ENCODE peak calls at places on chromosomes 4 and X, in eight cellular contexts. One of them, this sample, is unnamed.

GRCh38 chrX:72620550-72621145 is 48.0 kb upstream of the HDAC8 start:
- DNase-seq in left ventricle myocardium inferior: peak; percentile 14
- DNase-seq in fibroblast of lung: peak; percentile 91
- DNase-seq in vagina: no peak
- DNase-seq in PC-3: peak; percentile 96
- DNase-seq in PC-9: peak; percentile 63
- DNase-seq in mammary epithelial cell: peak; percentile 77
- DNase-seq in effector memory CD4-positive, alpha-beta T cell: no peak
- DNase-seq in this sample: no peak

GRCh38 chrX:96407501-96407900 is 277.1 kb upstream of the DIAPH2 start:
- DNase-seq in PC-9: peak; percentile 9
- DNase-seq in vagina: no peak
- DNase-seq in effector memory CD4-positive, alpha-beta T cell: no peak
- DNase-seq in left ventricle myocardium inferior: no peak
- DNase-seq in PC-3: peak; percentile 86
- DNase-seq in mammary epithelial cell: no peak
- DNase-seq in fibroblast of lung: peak; percentile 85
- DNase-seq in this sample: no peak

GRCh38 chrX:24768556-24768955 is 74.8 kb downstream of the POLA1 start:
- DNase-seq in fibroblast of lung: no peak
- DNase-seq in vagina: no peak
- DNase-seq in left ventricle myocardium inferior: no peak
- DNase-seq in PC-9: no peak
- DNase-seq in effector memory CD4-positive, alpha-beta T cell: no peak
- DNase-seq in PC-3: no peak
- DNase-seq in mammary epithelial cell: no peak
- DNase-seq in this sample: no peak

GRCh38 chr4:25184056-25184455 is 23.8 kb upstream of the SEPSECS start:
- DNase-seq in PC-3: no peak
- DNase-seq in fibroblast of lung: no peak
- DNase-seq in mammary epithelial cell: no peak
- DNase-seq in left ventricle myocardium inferior: no peak
- DNase-seq in PC-9: no peak
- DNase-seq in vagina: no peak
- DNase-seq in effector memory CD4-positive, alpha-beta T cell: no peak
- DNase-seq in this sample: no peak

GRCh38 chrX:56429581-56429980 is 133.8 kb upstream of the UBQLN2 start:
- DNase-seq in PC-3: no peak
- DNase-seq in left ventricle myocardium inferior: no peak
- DNase-seq in PC-9: no peak
- DNase-seq in vagina: no peak
- DNase-seq in fibroblast of lung: no peak
- DNase-seq in effector memory CD4-positive, alpha-beta T cell: no peak
- DNase-seq in mammary epithelial cell: no peak
- DNase-seq in this sample: peak; percentile 17

GRCh38 chrX:153537526-153538295 is 20.3 kb downstream of the ATP2B3 start:
- DNase-seq in PC-3: no peak
- DNase-seq in vagina: no peak
- DNase-seq in mammary epithelial cell: no peak
- DNase-seq in effector memory CD4-positive, alpha-beta T cell: no peak
- DNase-seq in PC-9: no peak
- DNase-seq in left ventricle myocardium inferior: no peak
- DNase-seq in fibroblast of lung: no peak
- DNase-seq in this sample: no peak

GRCh38 chr4:68110441-68110840 is 19.2 kb downstream of the TMPRSS11F start:
- DNase-seq in PC-9: no peak
- DNase-seq in fibroblast of lung: no peak
- DNase-seq in PC-3: no peak
- DNase-seq in effector memory CD4-positive, alpha-beta T cell: no peak
- DNase-seq in mammary epithelial cell: no peak
- DNase-seq in left ventricle myocardium inferior: no peak
- DNase-seq in vagina: no peak
- DNase-seq in this sample: no peak

GRCh38 chr4:181548873-181549541 is 694.2 kb upstream of the TENM3 start:
- DNase-seq in effector memory CD4-positive, alpha-beta T cell: no peak
- DNase-seq in mammary epithelial cell: peak; percentile 79
- DNase-seq in left ventricle myocardium inferior: no peak
- DNase-seq in PC-3: peak; percentile 20
- DNase-seq in vagina: no peak
- DNase-seq in fibroblast of lung: peak; percentile 91
- DNase-seq in PC-9: no peak
- DNase-seq in this sample: no peak

GRCh38 chr4:140047781-140048180 is 106.2 kb downstream of the MAML3 start:
- DNase-seq in vagina: no peak
- DNase-seq in PC-3: no peak
- DNase-seq in fibroblast of lung: no peak
- DNase-seq in left ventricle myocardium inferior: no peak
- DNase-seq in mammary epithelial cell: no peak
- DNase-seq in effector memory CD4-positive, alpha-beta T cell: no peak
- DNase-seq in PC-9: no peak
- DNase-seq in this sample: no peak

GRCh38 chr4:61520688-61521160 is 320.6 kb downstream of the ADGRL3 start:
- DNase-seq in vagina: no peak
- DNase-seq in fibroblast of lung: peak; percentile 5
- DNase-seq in mammary epithelial cell: peak; percentile 56
- DNase-seq in effector memory CD4-positive, alpha-beta T cell: no peak
- DNase-seq in PC-3: peak; percentile 96
- DNase-seq in PC-9: peak; percentile 44
- DNase-seq in left ventricle myocardium inferior: no peak
- DNase-seq in this sample: no peak

GRCh38 chr4:8591626-8592365 is 769 bp upstream of the CPZ start:
- DNase-seq in PC-9: no peak
- DNase-seq in PC-3: no peak
- DNase-seq in effector memory CD4-positive, alpha-beta T cell: no peak
- DNase-seq in fibroblast of lung: no peak
- DNase-seq in vagina: no peak
- DNase-seq in mammary epithelial cell: no peak
- DNase-seq in left ventricle myocardium inferior: peak; percentile 11
- DNase-seq in this sample: no peak

GRCh38 chr4:57443308-57444243 is 333.4 kb upstream of the IGFBP7 start:
- DNase-seq in left ventricle myocardium inferior: peak; percentile 55
- DNase-seq in PC-3: no peak
- DNase-seq in effector memory CD4-positive, alpha-beta T cell: no peak
- DNase-seq in PC-9: no peak
- DNase-seq in vagina: no peak
- DNase-seq in fibroblast of lung: no peak
- DNase-seq in mammary epithelial cell: no peak
- DNase-seq in this sample: no peak

GRCh38 chrX:53223955-53224859 is 800 bp downstream of the KDM5C start:
- DNase-seq in mammary epithelial cell: peak; percentile 82
- DNase-seq in PC-3: peak; percentile 78
- DNase-seq in fibroblast of lung: peak; percentile 33
- DNase-seq in effector memory CD4-positive, alpha-beta T cell: no peak
- DNase-seq in vagina: no peak
- DNase-seq in left ventricle myocardium inferior: no peak
- DNase-seq in PC-9: no peak
- DNase-seq in this sample: peak; percentile 6

GRCh38 chrX:39667746-39668507 is 429.8 kb downstream of the BCOR start:
- DNase-seq in PC-3: no peak
- DNase-seq in vagina: no peak
- DNase-seq in mammary epithelial cell: no peak
- DNase-seq in effector memory CD4-positive, alpha-beta T cell: no peak
- DNase-seq in PC-9: no peak
- DNase-seq in left ventricle myocardium inferior: no peak
- DNase-seq in fibroblast of lung: no peak
- DNase-seq in this sample: no peak

GRCh38 chrX:74450803-74451449 is 29.6 kb downstream of the SLC16A2 start:
- DNase-seq in left ventricle myocardium inferior: no peak
- DNase-seq in mammary epithelial cell: peak; percentile 90
- DNase-seq in effector memory CD4-positive, alpha-beta T cell: no peak
- DNase-seq in PC-3: peak; percentile 89
- DNase-seq in vagina: no peak
- DNase-seq in fibroblast of lung: peak; percentile 89
- DNase-seq in PC-9: no peak
- DNase-seq in this sample: no peak

GRCh38 chr4:36244257-36245084 is at the start of gene ARAP2:
- DNase-seq in fibroblast of lung: peak; percentile 12
- DNase-seq in PC-3: peak; percentile 87
- DNase-seq in PC-9: peak; percentile 90
- DNase-seq in mammary epithelial cell: peak; percentile 77
- DNase-seq in vagina: no peak
- DNase-seq in effector memory CD4-positive, alpha-beta T cell: peak; percentile 78
- DNase-seq in left ventricle myocardium inferior: peak; percentile 33
- DNase-seq in this sample: peak; percentile 63

GRCh38 chr4:47383829-47384427 is 79.6 kb downstream of the COMMD8 start:
- DNase-seq in effector memory CD4-positive, alpha-beta T cell: no peak
- DNase-seq in PC-3: peak; percentile 40
- DNase-seq in mammary epithelial cell: peak; percentile 11
- DNase-seq in fibroblast of lung: peak; percentile 68
- DNase-seq in PC-9: no peak
- DNase-seq in vagina: no peak
- DNase-seq in left ventricle myocardium inferior: no peak
- DNase-seq in this sample: peak; percentile 19

GRCh38 chr4:151541438-151542071 is 132.6 kb downstream of the FHIP1A start:
- DNase-seq in fibroblast of lung: peak; percentile 67
- DNase-seq in vagina: no peak
- DNase-seq in left ventricle myocardium inferior: no peak
- DNase-seq in PC-3: peak; percentile 82
- DNase-seq in effector memory CD4-positive, alpha-beta T cell: no peak
- DNase-seq in PC-9: no peak
- DNase-seq in mammary epithelial cell: peak; percentile 98
- DNase-seq in this sample: no peak

DNA sequence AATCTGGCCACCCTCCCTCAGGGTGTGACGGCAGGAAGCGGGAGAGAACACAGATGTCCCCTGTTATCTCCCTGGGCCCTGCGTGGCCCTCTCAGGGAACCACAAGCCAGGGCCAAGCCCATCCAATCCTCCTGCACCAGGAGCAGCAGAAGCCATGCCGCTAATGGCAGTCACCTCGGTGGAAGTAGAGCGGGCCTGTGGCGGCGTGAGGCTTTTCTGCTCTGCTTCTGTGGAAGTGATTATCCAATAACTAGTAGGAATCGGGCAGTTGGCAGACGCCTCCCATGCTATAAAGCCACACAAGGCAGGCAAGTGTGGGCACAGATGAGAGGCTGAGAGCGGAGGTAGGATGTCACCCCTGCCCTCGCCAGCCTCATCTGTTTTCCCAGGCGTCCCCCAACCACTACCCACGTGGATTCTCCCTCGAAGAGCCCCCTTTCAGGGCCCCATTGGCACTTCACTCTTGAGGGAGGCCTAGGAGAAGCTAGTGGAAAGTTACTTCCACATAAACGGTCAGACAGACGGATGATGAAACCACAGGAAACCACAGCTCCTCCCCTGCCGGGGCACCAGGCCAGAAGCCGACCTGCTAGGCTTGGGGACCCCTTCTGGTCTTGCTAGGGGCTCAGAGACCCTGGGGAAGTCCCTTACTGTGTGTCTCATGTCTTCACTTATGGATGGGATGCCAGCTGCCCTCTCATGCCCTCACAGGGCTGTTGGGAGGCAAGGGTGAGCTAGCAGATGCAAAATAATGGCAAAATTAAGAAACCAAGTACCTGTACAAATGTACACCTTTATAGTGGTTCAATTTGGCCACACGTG is 18.8 kb upstream of the TMSB4X start:
- DNase-seq in PC-9: peak; percentile 37
- DNase-seq in effector memory CD4-positive, alpha-beta T cell: peak; percentile 64
- DNase-seq in fibroblast of lung: peak; percentile 81
- DNase-seq in PC-3: peak; percentile 62
- DNase-seq in vagina: no peak
- DNase-seq in left ventricle myocardium inferior: peak; percentile 59
- DNase-seq in mammary epithelial cell: peak; percentile 73
- DNase-seq in this sample: no peak
- H3K4me1 ChIP-seq in PC-9: peaks cover 29% of the 10 kb centered on the region
- H3K4me1 ChIP-seq in effector memory CD4-positive, alpha-beta T cell: peaks cover 56% of the 10 kb centered on the region
- H3K4me1 ChIP-seq in fibroblast of lung: peaks cover 5% of the 10 kb centered on the region
- H3K4me1 ChIP-seq in PC-3: peaks cover 19% of the 10 kb centered on the region
- H3K4me1 ChIP-seq in vagina: peaks cover 19% of the 10 kb centered on the region
- H3K4me1 ChIP-seq in left ventricle myocardium inferior: peaks cover 10% of the 10 kb centered on the region
- H3K4me1 ChIP-seq in mammary epithelial cell: peaks cover 22% of the 10 kb centered on the region
- H3K4me1 ChIP-seq in this sample: peaks cover 68% of the 10 kb centered on the region

DNA sequence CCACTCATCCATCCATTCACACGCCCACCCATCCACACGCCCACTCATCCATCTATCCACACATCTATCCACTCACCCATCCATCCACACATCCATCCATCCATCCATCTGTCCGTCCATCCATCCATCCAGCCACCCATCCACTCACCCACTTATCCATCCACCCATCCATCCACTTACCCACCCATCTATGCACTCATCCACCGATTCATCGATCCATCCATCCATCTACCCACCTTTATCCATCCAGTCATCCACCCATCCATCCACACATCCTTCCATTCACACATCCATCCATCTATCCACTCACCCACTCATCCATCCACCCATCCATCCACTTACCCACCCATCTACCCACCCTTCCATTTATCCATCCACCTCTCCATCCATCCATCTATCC is 28.3 kb downstream of the ASMTL start:
- DNase-seq in fibroblast of lung: no peak
- DNase-seq in vagina: no peak
- DNase-seq in mammary epithelial cell: no peak
- DNase-seq in PC-3: no peak
- DNase-seq in left ventricle myocardium inferior: no peak
- DNase-seq in effector memory CD4-positive, alpha-beta T cell: no peak
- DNase-seq in PC-9: no peak
- DNase-seq in this sample: no peak
- H3K36me3 ChIP-seq in fibroblast of lung: peaks cover 10% of the 10 kb centered on the region
- H3K36me3 ChIP-seq in vagina: peaks cover 2% of the 10 kb centered on the region
- H3K36me3 ChIP-seq in mammary epithelial cell: no peaks in the 10 kb centered on the region
- H3K36me3 ChIP-seq in PC-3: peaks cover 8% of the 10 kb centered on the region
- H3K36me3 ChIP-seq in left ventricle myocardium inferior: peaks cover 65% of the 10 kb centered on the region
- H3K36me3 ChIP-seq in effector memory CD4-positive, alpha-beta T cell: peaks cover 40% of the 10 kb centered on the region
- H3K36me3 ChIP-seq in PC-9: peaks cover 11% of the 10 kb centered on the region
- H3K36me3 ChIP-seq in this sample: peaks cover 20% of the 10 kb centered on the region

DNA sequence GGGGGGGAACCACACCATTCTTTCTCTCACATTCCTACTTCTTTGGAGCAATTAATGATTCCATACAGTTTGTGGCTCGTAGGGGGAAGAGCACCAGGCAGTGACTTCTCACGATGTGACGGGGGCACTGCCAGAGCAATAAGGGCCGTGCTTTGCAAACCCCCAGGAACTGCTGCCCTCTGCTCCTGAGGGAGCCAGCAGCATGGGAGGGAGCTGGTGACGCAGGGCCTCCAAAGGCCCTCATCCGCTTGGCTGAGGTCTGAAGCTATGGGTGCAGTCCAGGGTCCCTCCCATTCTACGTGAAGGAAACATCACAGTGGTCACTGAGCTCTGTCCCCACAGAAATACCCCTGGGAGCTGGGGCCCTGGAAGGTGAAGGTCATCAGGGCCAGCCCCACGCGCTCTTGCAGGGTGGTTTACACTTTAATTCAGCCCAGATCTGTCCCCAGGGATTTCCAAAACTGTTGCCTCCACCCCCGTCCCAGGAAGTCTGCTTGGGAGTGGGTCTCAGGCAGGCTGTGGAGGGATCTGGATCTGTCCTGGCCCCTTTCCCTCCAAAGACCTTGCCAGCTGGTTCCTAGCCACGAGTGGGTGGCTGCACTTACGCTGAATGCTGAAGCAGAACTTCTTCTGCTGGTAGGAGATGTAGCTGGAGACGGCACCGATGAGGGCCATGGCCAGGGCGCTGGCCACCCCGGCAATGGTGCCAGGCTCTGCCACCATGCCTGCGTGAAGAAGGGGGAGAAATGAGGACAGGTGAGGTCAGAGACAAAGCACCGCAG is 82.6 kb downstream of the MTMR1 start:
- DNase-seq in PC-3: no peak
- DNase-seq in vagina: no peak
- DNase-seq in PC-9: no peak
- DNase-seq in fibroblast of lung: no peak
- DNase-seq in mammary epithelial cell: no peak
- DNase-seq in effector memory CD4-positive, alpha-beta T cell: no peak
- DNase-seq in left ventricle myocardium inferior: no peak
- DNase-seq in this sample: no peak
- H3K27ac ChIP-seq in PC-3: no peak overlapping the region
- H3K27ac ChIP-seq in vagina: no peak overlapping the region
- H3K27ac ChIP-seq in PC-9: no peak overlapping the region
- H3K27ac ChIP-seq in fibroblast of lung: no peak overlapping the region
- H3K27ac ChIP-seq in mammary epithelial cell: no peak overlapping the region
- H3K27ac ChIP-seq in effector memory CD4-positive, alpha-beta T cell: no peak overlapping the region
- H3K27ac ChIP-seq in left ventricle myocardium inferior: no peak overlapping the region
- H3K27ac ChIP-seq in this sample: no peak overlapping the region

GRCh38 chr4:168848112-168848511 is 161.9 kb downstream of the CBR4 start:
- DNase-seq in vagina: no peak
- DNase-seq in left ventricle myocardium inferior: no peak
- DNase-seq in mammary epithelial cell: peak; percentile 47
- DNase-seq in fibroblast of lung: peak; percentile 63
- DNase-seq in PC-9: no peak
- DNase-seq in PC-3: no peak
- DNase-seq in effector memory CD4-positive, alpha-beta T cell: no peak
- DNase-seq in this sample: no peak
- H3K4me1 ChIP-seq in vagina: peaks cover 96% of the 10 kb centered on the region
- H3K4me1 ChIP-seq in left ventricle myocardium inferior: peaks cover 100% of the 10 kb centered on the region
- H3K4me1 ChIP-seq in mammary epithelial cell: peaks cover 48% of the 10 kb centered on the region
- H3K4me1 ChIP-seq in fibroblast of lung: peaks cover 9% of the 10 kb centered on the region
- H3K4me1 ChIP-seq in PC-9: no peaks in the 10 kb centered on the region
- H3K4me1 ChIP-seq in PC-3: no peaks in the 10 kb centered on the region
- H3K4me1 ChIP-seq in effector memory CD4-positive, alpha-beta T cell: no peaks in the 10 kb centered on the region
- H3K4me1 ChIP-seq in this sample: no peaks in the 10 kb centered on the region

This sample was measured in naive thymus-derived CD4-positive, alpha-beta T cell.